ENCODE peak calls at places on chromosomes 16 and 17, in five cellular contexts. One of them, this sample, is unnamed.

GRCh38 chr16:89556750-89557149 is 3.7 kb upstream of the RPL13 start:
- DNase-seq in GM13977: no peak
- DNase-seq in WTC11: no peak
- DNase-seq in astrocyte of the spinal cord: peak; percentile 39
- DNase-seq in A549: no peak
- DNase-seq in this sample: no peak

GRCh38 chr17:40190197-40191021 is 13.1 kb downstream of the RAPGEFL1 start:
- DNase-seq in A549: peak; percentile 70
- DNase-seq in GM13977: peak; percentile 38
- DNase-seq in astrocyte of the spinal cord: no peak
- DNase-seq in WTC11: peak; percentile 73
- DNase-seq in this sample: peak; percentile 39

GRCh38 chr16:29876186-29876577 is 13.2 kb upstream of the CDIPT start:
- DNase-seq in WTC11: peak; percentile 87
- DNase-seq in astrocyte of the spinal cord: no peak
- DNase-seq in GM13977: no peak
- DNase-seq in A549: no peak
- DNase-seq in this sample: no peak

GRCh38 chr17:11264183-11264871 is 23.3 kb downstream of the SHISA6 start:
- DNase-seq in astrocyte of the spinal cord: no peak
- DNase-seq in WTC11: no peak
- DNase-seq in A549: peak; percentile 49
- DNase-seq in GM13977: no peak
- DNase-seq in this sample: no peak

GRCh38 chr17:77308768-77309726 is 168.3 kb downstream of the SEC14L1 start:
- DNase-seq in A549: no peak
- DNase-seq in astrocyte of the spinal cord: peak; percentile 79
- DNase-seq in WTC11: no peak
- DNase-seq in GM13977: no peak
- DNase-seq in this sample: no peak

GRCh38 chr16:67055712-67056487 is 27.0 kb downstream of the CBFB start:
- DNase-seq in astrocyte of the spinal cord: peak; percentile 92
- DNase-seq in WTC11: no peak
- DNase-seq in A549: peak; percentile 36
- DNase-seq in GM13977: peak; percentile 61
- DNase-seq in this sample: no peak

GRCh38 chr17:75518201-75518600 is 1.9 kb downstream of the TSEN54 start:
- DNase-seq in WTC11: no peak
- DNase-seq in A549: no peak
- DNase-seq in astrocyte of the spinal cord: no peak
- DNase-seq in GM13977: peak; percentile 77
- DNase-seq in this sample: peak; percentile 39

GRCh38 chr17:74160656-74161500 is 42.6 kb upstream of the RPL38 start:
- DNase-seq in GM13977: no peak
- DNase-seq in astrocyte of the spinal cord: no peak
- DNase-seq in WTC11: no peak
- DNase-seq in A549: no peak
- DNase-seq in this sample: no peak

GRCh38 chr17:82887255-82888164 is 47.7 kb upstream of the ZNF750 start:
- DNase-seq in GM13977: no peak
- DNase-seq in A549: no peak
- DNase-seq in WTC11: no peak
- DNase-seq in astrocyte of the spinal cord: no peak
- DNase-seq in this sample: no peak

GRCh38 chr17:44627513-44627912 is 28.8 kb upstream of the MEIOC start:
- DNase-seq in WTC11: no peak
- DNase-seq in A549: no peak
- DNase-seq in GM13977: no peak
- DNase-seq in astrocyte of the spinal cord: no peak
- DNase-seq in this sample: no peak

GRCh38 chr17:81288715-81289114 is 6.4 kb downstream of the SLC38A10 start:
- DNase-seq in WTC11: no peak
- DNase-seq in GM13977: no peak
- DNase-seq in astrocyte of the spinal cord: no peak
- DNase-seq in A549: no peak
- DNase-seq in this sample: no peak

GRCh38 chr17:78103311-78103710 is 25.2 kb downstream of the TMC6 start:
- DNase-seq in WTC11: no peak
- DNase-seq in A549: no peak
- DNase-seq in astrocyte of the spinal cord: no peak
- DNase-seq in GM13977: no peak
- DNase-seq in this sample: no peak

GRCh38 chr17:57331423-57331822 is 75.1 kb downstream of the MSI2 start:
- DNase-seq in A549: no peak
- DNase-seq in GM13977: no peak
- DNase-seq in astrocyte of the spinal cord: no peak
- DNase-seq in WTC11: no peak
- DNase-seq in this sample: no peak

GRCh38 chr17:29933379-29933778 is 3.4 kb upstream of the SSH2 start:
- DNase-seq in A549: peak; percentile 61
- DNase-seq in GM13977: no peak
- DNase-seq in astrocyte of the spinal cord: peak; percentile 28
- DNase-seq in WTC11: no peak
- DNase-seq in this sample: no peak

GRCh38 chr17:81810476-81810875 is 6.5 kb downstream of the GCGR start:
- DNase-seq in astrocyte of the spinal cord: no peak
- DNase-seq in GM13977: no peak
- DNase-seq in A549: no peak
- DNase-seq in WTC11: no peak
- DNase-seq in this sample: no peak

GRCh38 chr17:59730268-59730834 is 22.9 kb downstream of the VMP1 start:
- DNase-seq in A549: no peak
- DNase-seq in astrocyte of the spinal cord: no peak
- DNase-seq in WTC11: no peak
- DNase-seq in GM13977: no peak
- DNase-seq in this sample: no peak

GRCh38 chr16:74726736-74727135 is 26.1 kb upstream of the MLKL start:
- DNase-seq in astrocyte of the spinal cord: no peak
- DNase-seq in GM13977: no peak
- DNase-seq in WTC11: peak; percentile 80
- DNase-seq in A549: peak; percentile 72
- DNase-seq in this sample: no peak
- TF ChIP-seq CTCF in astrocyte of the spinal cord: peak; percentile 44
- TF ChIP-seq CTCF in GM13977: peak; percentile 50
- TF ChIP-seq CTCF in WTC11: peak; percentile 54
- TF ChIP-seq CTCF in A549: peak; percentile 45
- TF ChIP-seq CTCF in this sample: no peak

DNA sequence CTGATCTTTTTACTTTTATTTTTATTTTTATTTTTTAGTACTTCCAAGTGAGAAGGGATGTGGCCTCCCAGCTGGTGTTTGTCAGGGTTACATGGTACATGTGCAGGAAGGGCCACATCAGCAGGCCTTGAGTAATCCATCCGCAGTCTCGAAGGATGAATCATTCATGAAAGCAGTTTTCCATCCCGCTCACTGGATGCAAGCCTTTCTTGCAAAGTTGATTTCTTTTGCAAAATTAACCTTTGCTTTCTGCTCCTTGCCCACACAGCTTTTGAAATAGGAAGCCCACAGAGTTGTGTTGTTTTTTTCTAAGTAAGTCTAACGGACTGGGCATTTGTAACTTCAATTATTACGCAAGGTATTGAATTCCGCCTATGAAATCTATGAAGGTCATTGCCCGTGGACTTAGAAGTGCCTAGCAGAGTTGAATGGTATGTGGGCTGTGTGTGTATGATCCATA is 157.4 kb downstream of the PRKCA start:
- DNase-seq in GM13977: no peak
- DNase-seq in astrocyte of the spinal cord: peak; percentile 98
- DNase-seq in A549: peak; percentile 91
- DNase-seq in WTC11: no peak
- DNase-seq in this sample: no peak
- TF ChIP-seq CTCF in GM13977: no peak
- TF ChIP-seq CTCF in astrocyte of the spinal cord: no peak
- TF ChIP-seq CTCF in A549: no peak
- TF ChIP-seq CTCF in WTC11: no peak
- TF ChIP-seq CTCF in this sample: no peak

GRCh38 chr16:85429776-85430522 is 183.2 kb upstream of the GSE1 start:
- DNase-seq in A549: no peak
- DNase-seq in astrocyte of the spinal cord: no peak
- DNase-seq in WTC11: no peak
- DNase-seq in GM13977: no peak
- DNase-seq in this sample: no peak
- TF ChIP-seq CTCF in A549: no peak
- TF ChIP-seq CTCF in astrocyte of the spinal cord: no peak
- TF ChIP-seq CTCF in WTC11: no peak
- TF ChIP-seq CTCF in GM13977: no peak
- TF ChIP-seq CTCF in this sample: no peak

DNA sequence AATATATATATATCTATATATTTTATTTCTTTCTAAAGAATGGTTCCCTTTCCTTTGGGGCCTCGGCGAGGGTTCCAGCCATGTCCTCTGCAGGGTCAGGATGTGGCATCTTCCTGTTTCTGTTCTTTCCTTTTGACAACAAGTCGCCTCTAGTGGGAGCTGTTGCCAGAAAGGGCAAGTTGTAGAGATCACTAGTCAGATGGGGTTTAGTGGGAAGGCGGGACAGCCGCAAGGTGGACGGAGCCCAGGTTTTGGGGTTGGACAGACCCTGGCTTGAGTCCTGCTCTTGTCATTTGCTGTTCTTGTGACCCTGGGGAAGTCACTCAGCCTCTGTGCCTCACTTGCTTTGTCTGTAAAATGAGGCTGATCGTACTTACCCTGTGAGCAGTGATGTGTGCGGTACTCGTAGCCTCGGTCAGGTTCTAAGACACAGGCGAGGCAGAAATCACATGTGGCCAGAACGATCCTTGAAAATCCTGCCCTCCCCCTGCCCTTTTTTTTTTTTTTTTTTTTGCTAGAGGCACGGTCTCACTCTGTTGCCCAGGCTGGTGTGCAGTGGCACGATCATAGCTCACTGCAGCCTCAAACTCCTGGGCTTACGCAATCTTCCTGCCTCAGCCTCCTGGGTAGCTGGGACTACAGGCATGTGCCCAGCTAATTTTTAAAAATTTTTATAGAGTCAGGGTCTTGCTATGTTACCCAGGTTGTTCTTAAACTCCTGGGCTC is 80.1 kb downstream of the ABCC6 start:
- DNase-seq in astrocyte of the spinal cord: no peak
- DNase-seq in WTC11: peak; percentile 63
- DNase-seq in GM13977: no peak
- DNase-seq in A549: peak; percentile 50
- DNase-seq in this sample: no peak
- TF ChIP-seq CTCF in astrocyte of the spinal cord: peak; percentile 40
- TF ChIP-seq CTCF in WTC11: peak; percentile 23
- TF ChIP-seq CTCF in GM13977: peak; percentile 45
- TF ChIP-seq CTCF in A549: peak; percentile 41
- TF ChIP-seq CTCF in this sample: peak; percentile 8

GRCh38 chr17:14813649-14814048 is 451.5 kb downstream of the PMP22 start:
- DNase-seq in astrocyte of the spinal cord: no peak
- DNase-seq in A549: peak; percentile 52
- DNase-seq in WTC11: peak; percentile 77
- DNase-seq in GM13977: no peak
- DNase-seq in this sample: no peak
- TF ChIP-seq CTCF in astrocyte of the spinal cord: no peak
- TF ChIP-seq CTCF in A549: no peak
- TF ChIP-seq CTCF in WTC11: peak; percentile 41
- TF ChIP-seq CTCF in GM13977: no peak
- TF ChIP-seq CTCF in this sample: peak; percentile 36

DNA sequence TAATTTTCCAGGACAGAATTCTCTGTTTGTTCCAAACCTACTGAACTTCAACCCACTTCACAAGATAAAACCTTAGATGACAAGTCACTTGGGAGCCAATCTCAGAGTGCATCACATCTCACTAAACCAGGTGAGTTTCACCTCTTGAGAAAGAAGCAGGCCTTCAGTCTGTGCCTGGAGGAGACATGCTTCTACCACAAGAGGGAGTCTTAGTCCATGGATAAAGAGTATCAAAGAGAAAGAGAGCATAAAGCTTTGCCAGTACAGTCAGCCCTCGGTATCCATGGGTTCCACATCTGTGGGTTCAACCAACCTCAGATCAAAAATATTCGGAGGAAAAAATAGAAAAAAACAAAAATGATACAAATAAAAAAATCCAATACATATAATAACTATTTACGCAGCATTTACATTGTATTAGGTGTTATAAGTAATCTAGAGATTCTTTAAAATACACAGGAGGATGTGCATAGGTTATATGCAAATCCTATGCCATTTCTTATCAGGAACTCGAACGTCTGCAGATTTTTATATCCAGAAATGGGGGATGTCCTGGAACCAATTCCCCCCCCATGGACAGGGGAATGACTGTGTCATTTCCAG is 37.7 kb downstream of the DUSP14 start:
- DNase-seq in astrocyte of the spinal cord: peak; percentile 58
- DNase-seq in WTC11: no peak
- DNase-seq in GM13977: peak; percentile 39
- DNase-seq in A549: peak; percentile 78
- DNase-seq in this sample: no peak
- TF ChIP-seq CTCF in astrocyte of the spinal cord: peak; percentile 83
- TF ChIP-seq CTCF in WTC11: peak; percentile 47
- TF ChIP-seq CTCF in GM13977: peak; percentile 63
- TF ChIP-seq CTCF in A549: peak; percentile 91
- TF ChIP-seq CTCF in this sample: peak; percentile 65

GRCh38 chr16:56140645-56141044 is 50.6 kb upstream of the GNAO1 start:
- DNase-seq in WTC11: no peak
- DNase-seq in GM13977: no peak
- DNase-seq in astrocyte of the spinal cord: no peak
- DNase-seq in A549: no peak
- DNase-seq in this sample: no peak

GRCh38 chr16:56137269-56137668 is 54.0 kb upstream of the GNAO1 start:
- DNase-seq in GM13977: no peak
- DNase-seq in WTC11: no peak
- DNase-seq in astrocyte of the spinal cord: no peak
- DNase-seq in A549: no peak
- DNase-seq in this sample: no peak

GRCh38 chr16:56136256-56136655 is 55.0 kb upstream of the GNAO1 start:
- DNase-seq in GM13977: no peak
- DNase-seq in astrocyte of the spinal cord: no peak
- DNase-seq in A549: no peak
- DNase-seq in WTC11: no peak
- DNase-seq in this sample: no peak
- TF ChIP-seq CTCF in GM13977: no peak
- TF ChIP-seq CTCF in astrocyte of the spinal cord: no peak
- TF ChIP-seq CTCF in A549: no peak
- TF ChIP-seq CTCF in WTC11: no peak
- TF ChIP-seq CTCF in this sample: no peak